ENCODE peak calls at places on chromosome 6, in ten cellular contexts. H, A, I, R, W, Y, U, N, K and P are unnamed samples.

GRCh38 chr6:108365488-108365887 is 70.6 kb downstream of the AFG1L start:
- DNase-seq in A (no peak), Y (no peak), W (no peak), U (no peak), N (no peak), I (no peak), H (no peak), R (no peak), K (no peak), P (no peak)

GRCh38 chr6:129135421-129135820 is 252.5 kb downstream of the LAMA2 start:
- DNase-seq in K (no peak), W (no peak), Y (no peak), U (no peak), H (no peak), N (no peak), I (no peak), R (no peak), A (no peak), P (no peak)

GRCh38 chr6:89321571-89321970 is 6.5 kb upstream of the GABRR2 start:
- DNase-seq in N (no peak), I (no peak), W (no peak), A (no peak), H (no peak), R (no peak), U (no peak), K (no peak), Y (no peak), P (no peak)

GRCh38 chr6:98828210-98828798 is 6.1 kb upstream of the POU3F2 start:
- DNase-seq in H (no peak), I (no peak), A (no peak), R (no peak), Y (no peak), U (no peak), W (no peak), K (no peak), N (no peak), P (no peak)

GRCh38 chr6:127022297-127022696 is 96.2 kb upstream of the RSPO3 start:
- DNase-seq in W (no peak), H (no peak), Y (no peak), I (peak; percentile 5), K (no peak), U (no peak), N (no peak), A (no peak), R (peak; percentile 5), P (no peak)

GRCh38 chr6:107618672-107619071 is 128.8 kb downstream of the SOBP start:
- DNase-seq in I (no peak), K (no peak), H (peak; percentile 37), Y (no peak), N (no peak), U (no peak), R (no peak), W (no peak), A (no peak), P (no peak)

GRCh38 chr6:129331450-129332138 is 378.4 kb downstream of the ARHGAP18 start:
- DNase-seq in R (no peak), U (no peak), H (no peak), A (peak; percentile 70), W (no peak), I (no peak), Y (no peak), N (no peak), K (no peak), P (no peak)

GRCh38 chr6:157235600-157236039 is 87.7 kb downstream of the TMEM242 start:
- DNase-seq in R (no peak), K (peak; percentile 73), Y (no peak), N (no peak), W (peak; percentile 59), H (peak; percentile 58), U (no peak), A (peak; percentile 34), I (no peak), P (peak; percentile 39)

GRCh38 chr6:125793280-125793679 is 2.5 kb downstream of the NCOA7 start:
- DNase-seq in K (no peak), H (no peak), W (peak; percentile 28), N (no peak), Y (no peak), U (no peak), A (no peak), I (no peak), R (no peak), P (no peak)

GRCh38 chr6:17666646-17667045 is 40.1 kb downstream of the NUP153 start:
- DNase-seq in R (no peak), W (no peak), A (no peak), I (no peak), N (no peak), U (no peak), K (no peak), H (no peak), Y (no peak), P (no peak)

DNA sequence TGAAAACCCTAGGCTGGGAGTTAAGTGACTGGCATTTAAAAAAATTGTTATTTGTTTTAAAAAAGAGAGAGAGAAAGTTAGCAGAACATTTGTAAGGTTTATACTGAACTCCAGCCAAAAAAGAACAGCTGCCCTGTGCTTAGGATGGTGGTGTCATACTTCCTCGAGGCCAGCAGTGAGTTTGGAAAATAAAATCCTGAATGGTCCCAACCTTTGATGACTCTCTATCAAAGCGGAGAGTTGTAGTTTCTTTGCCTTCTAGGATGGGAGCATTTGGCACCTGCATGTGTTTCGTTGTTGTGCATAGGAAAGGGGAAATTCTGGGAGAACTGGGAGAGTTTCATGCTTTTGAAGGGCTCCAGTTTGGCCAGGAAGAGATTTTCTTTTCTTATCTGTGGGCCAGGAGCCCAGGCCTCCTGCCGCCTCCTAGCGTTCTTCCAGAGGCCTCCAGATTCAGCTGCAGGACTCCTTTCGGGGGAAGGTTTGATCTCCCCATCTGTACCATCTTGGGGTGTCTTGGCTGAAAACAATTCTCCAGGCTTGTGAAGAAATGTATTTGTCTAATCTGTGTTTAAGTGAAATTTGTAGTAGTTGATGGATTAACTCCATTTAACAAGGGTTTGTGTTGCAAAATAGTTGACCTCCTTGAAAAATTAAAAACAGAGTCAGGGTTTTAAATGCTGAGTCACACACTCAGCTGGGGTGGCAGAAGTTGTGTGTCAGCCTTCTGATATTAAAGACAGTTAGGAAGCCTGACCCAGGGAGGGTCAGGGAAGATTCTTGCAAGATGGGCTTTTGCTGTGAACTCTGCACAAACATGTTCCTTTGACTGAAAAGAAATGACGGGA is 63.4 kb downstream of the TXNDC5 start:
- DNase-seq in H (no peak), K (no peak), N (no peak), A (peak; percentile 26), Y (no peak), U (no peak), R (peak; percentile 25), I (no peak), W (no peak), P (no peak)
- TF ChIP-seq CTCF in H (no peak), K (no peak), N (no peak), A (no peak), Y (no peak), U (no peak), R (peak; percentile 33), I (no peak), W (no peak), P (no peak)

DNA sequence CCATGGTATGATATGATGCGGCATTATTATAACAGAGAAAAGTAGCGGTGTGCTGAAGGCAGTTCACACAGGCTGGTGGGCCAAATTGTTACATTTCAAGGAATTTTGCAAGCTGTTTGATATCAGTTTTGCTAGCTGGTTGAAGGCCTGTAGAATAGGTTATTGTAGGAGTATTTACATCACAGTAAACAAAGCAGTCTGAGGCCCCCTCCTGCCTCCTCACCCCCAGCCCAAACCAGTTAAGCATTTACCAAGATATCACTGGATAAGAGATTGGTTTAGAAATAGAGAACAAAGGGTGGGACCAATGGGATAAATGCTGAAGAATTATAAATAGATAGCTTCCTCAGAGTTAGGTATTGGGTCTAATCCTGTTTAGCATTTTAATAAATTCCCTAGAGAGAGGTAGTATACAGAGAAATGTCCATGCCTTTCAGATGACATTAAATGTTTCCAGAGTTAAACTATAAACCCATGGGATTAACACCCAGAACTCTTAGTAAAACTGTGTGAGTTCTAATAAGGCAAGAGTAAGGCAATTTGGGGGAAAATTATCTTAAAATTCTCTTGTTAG is 2.4 kb upstream of the PHACTR2 start:
- DNase-seq in U (no peak), Y (no peak), R (no peak), H (no peak), I (no peak), W (no peak), K (no peak), N (no peak), A (no peak), P (no peak)
- TF ChIP-seq CTCF in U (no peak), Y (no peak), R (no peak), H (no peak), I (no peak), W (no peak), K (no peak), N (no peak), A (no peak), P (no peak)

DNA sequence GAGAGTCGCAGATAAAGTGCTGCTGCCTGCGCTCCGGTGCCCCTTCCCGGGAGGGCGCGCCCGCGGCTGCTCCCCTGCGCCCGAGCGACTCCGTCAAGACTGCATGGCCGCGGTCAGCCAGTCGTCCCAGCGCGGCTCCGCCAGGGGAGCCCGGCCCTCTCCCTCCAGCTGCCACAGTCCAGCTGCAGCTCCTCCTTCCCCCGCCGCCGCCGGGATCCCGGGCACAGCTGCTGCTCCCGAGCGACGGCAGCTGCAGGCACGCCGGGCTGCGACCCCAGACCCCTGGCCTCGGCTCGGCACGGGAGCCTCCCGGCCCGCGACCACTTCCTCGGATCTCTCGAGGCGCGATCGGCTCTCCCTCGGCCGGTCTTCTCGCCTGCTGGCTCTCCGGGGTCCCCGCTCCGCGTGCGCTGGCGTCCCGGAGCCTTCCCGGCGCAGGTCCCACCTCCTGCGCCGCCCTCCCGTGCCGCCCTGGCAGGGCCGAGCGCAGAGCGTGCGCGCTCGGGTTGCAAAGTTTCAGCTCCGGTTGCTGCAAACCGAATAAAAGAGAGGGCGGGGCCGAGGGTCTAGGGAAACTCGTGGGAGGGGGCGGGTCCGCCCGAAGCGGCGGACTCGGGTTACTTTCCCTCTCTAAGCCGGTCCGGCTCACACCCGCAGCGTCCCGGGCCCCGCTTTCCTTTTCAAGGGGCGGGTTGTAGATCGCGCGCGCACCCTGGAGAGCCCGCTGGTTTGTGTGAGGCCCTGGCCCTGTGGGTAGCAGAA is at the start of gene CNKSR3:
- DNase-seq in R (peak; percentile 76), Y (no peak), A (peak; percentile 86), I (peak; percentile 72), U (peak; percentile 83), H (no peak), N (peak; percentile 57), W (peak; percentile 89), K (peak; percentile 94), P (no peak)
- TF ChIP-seq CTCF in R (no peak), Y (no peak), A (no peak), I (peak; percentile 21), U (no peak), H (no peak), N (peak; percentile 30), W (no peak), K (no peak), P (no peak)

DNA sequence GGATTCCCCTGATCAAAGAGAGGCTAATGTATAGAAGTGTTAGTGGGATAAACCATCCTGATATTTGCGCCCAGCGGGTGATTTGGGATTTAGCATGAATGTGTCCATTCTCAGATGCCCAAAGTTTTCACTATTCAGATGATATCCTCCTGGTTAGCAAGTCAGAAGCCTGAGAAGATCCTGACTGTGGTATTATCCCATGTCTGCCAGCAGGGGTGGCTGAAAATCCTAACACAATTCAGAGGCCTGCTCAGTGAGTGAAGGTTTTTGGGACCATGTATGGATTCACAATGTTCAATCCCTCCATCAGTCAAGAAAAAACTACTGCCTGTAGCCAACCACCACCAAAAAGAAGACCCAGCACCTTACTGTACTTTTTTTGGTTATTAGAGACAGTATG is 34.1 kb upstream of the SPACA1 start:
- DNase-seq in U (no peak), I (no peak), R (no peak), Y (no peak), N (no peak), A (no peak), H (no peak), K (no peak), W (no peak), P (no peak)
- TF ChIP-seq CTCF in U (peak; percentile 25), I (no peak), R (peak; percentile 10), Y (no peak), N (no peak), A (peak; percentile 10), H (no peak), K (no peak), W (no peak), P (no peak)